ENCODE peak calls at places on chromosomes 4 and X, in eight cellular contexts. O is A549, H is transverse colon, W is K562, Q is GM12878, B is tibial nerve, N is sigmoid colon, U is ovary. A is an unnamed sample. For H3K4me1, the result is how much of the 10 kb centered on the place peaks cover.

GRCh38 chr4:123599920-123600394 is 203.4 kb downstream of the SPRY1 start:
- DNase-seq in O (no peak), U (peak), H (peak), Q (peak), N (peak), W (peak), B (peak), A (peak)

GRCh38 chrX:65705439-65705838 is 38.0 kb downstream of the MSN start:
- DNase-seq in O (no peak), Q (no peak), H (no peak), N (no peak), B (no peak), U (no peak), W (no peak), A (no peak)

GRCh38 chrX:53481093-53481492 is 46.9 kb upstream of the HSD17B10 start:
- DNase-seq in O (peak), N (no peak), U (no peak), W (peak), B (no peak), Q (no peak), H (peak), A (peak)

GRCh38 chr4:55125763-55126541 is 557 bp upstream of the KDR start:
- DNase-seq in O (no peak), N (no peak), W (no peak), B (no peak), H (no peak), Q (no peak), U (no peak), A (no peak)

GRCh38 chr4:84401669-84402068 is 97.4 kb downstream of the NKX6-1 start:
- DNase-seq in Q (no peak), O (no peak), B (no peak), N (no peak), U (no peak), W (no peak), H (no peak), A (no peak)

GRCh38 chr4:39480251-39480650 is 21.4 kb downstream of the LIAS start:
- DNase-seq in U (no peak), H (no peak), O (no peak), Q (no peak), W (no peak), N (no peak), B (no peak), A (no peak)

GRCh38 chr4:140048419-140049022 is 105.5 kb downstream of the MAML3 start:
- DNase-seq in H (no peak), O (no peak), B (no peak), Q (no peak), W (no peak), N (no peak), U (no peak), A (no peak)

GRCh38 chr4:103018391-103019318 is 850 bp downstream of the SLC9B1 start:
- DNase-seq in O (peak), Q (no peak), W (peak), H (peak), N (peak), U (peak), B (peak), A (no peak)

GRCh38 chr4:183532823-183533222 is 28.0 kb downstream of the ING2 start:
- DNase-seq in U (no peak), O (no peak), W (no peak), H (no peak), N (no peak), B (no peak), Q (no peak), A (no peak)

GRCh38 chr4:152415980-152416379 is 119.9 kb downstream of the FBXW7 start:
- DNase-seq in N (no peak), B (no peak), U (no peak), Q (no peak), O (no peak), W (no peak), H (no peak), A (no peak)

GRCh38 chrX:138897621-138898492 is 186.3 kb upstream of the FGF13 start:
- DNase-seq in Q (no peak), W (no peak), B (no peak), H (no peak), U (no peak), N (no peak), O (no peak), A (no peak)

GRCh38 chrX:92232182-92232581 is 453.0 kb downstream of the PCDH11X start:
- DNase-seq in U (no peak), O (no peak), B (no peak), W (no peak), Q (no peak), H (no peak), N (no peak), A (no peak)

GRCh38 chrX:45295587-45295986 is 94.9 kb upstream of the DIPK2B start:
- DNase-seq in U (no peak), O (no peak), N (no peak), W (no peak), B (no peak), Q (no peak), H (peak), A (no peak)

GRCh38 chr4:144594471-144594986 is 51.4 kb upstream of the HHIP start:
- DNase-seq in W (no peak), U (no peak), Q (no peak), O (no peak), B (no peak), N (no peak), H (no peak), A (no peak)

GRCh38 chr4:186105721-186106335 is 1.3 kb downstream of the FAM149A start:
- DNase-seq in N (no peak), W (no peak), Q (no peak), B (no peak), O (no peak), H (peak), U (no peak), A (no peak)

GRCh38 chrX:109966246-109966645 is 36.7 kb upstream of the TMEM164 start:
- DNase-seq in Q (no peak), B (no peak), U (no peak), N (no peak), H (no peak), O (no peak), W (no peak), A (no peak)

GRCh38 chrX:44462851-44463250 is 79.8 kb downstream of the FUNDC1 start:
- DNase-seq in N (no peak), Q (no peak), U (no peak), B (peak), O (no peak), H (no peak), W (no peak), A (no peak)

GRCh38 chrX:53265771-53266170 is 15.6 kb downstream of the IQSEC2 start:
- DNase-seq in H (no peak), B (no peak), Q (no peak), W (no peak), U (no peak), O (no peak), N (no peak), A (no peak)

GRCh38 chrX:122475306-122475705 is 708.8 kb upstream of the GRIA3 start:
- DNase-seq in Q (no peak), H (no peak), N (no peak), W (no peak), U (no peak), B (no peak), O (no peak), A (no peak)

GRCh38 chrX:23554304-23554703 is 113.0 kb upstream of the PRDX4 start:
- DNase-seq in Q (no peak), U (no peak), B (peak), H (no peak), N (no peak), W (peak), O (peak), A (no peak)

GRCh38 chr4:126860308-126860707 is 772.4 kb upstream of the INTU start:
- DNase-seq in U (no peak), Q (no peak), W (no peak), H (no peak), B (no peak), N (no peak), O (no peak), A (no peak)

GRCh38 chrX:84188320-84188834 is 378 bp upstream of the RPS6KA6 start:
- DNase-seq in O (peak), Q (no peak), W (no peak), U (peak), B (peak), H (peak), N (peak), A (peak)

GRCh38 chr4:109334129-109334528 is 31.7 kb upstream of the COL25A1 start:
- DNase-seq in W (no peak), B (no peak), H (no peak), Q (no peak), O (no peak), U (no peak), N (no peak), A (no peak)

GRCh38 chr4:150211821-150212445 is 133.7 kb downstream of the DCLK2 start:
- DNase-seq in N (no peak), U (no peak), Q (no peak), H (no peak), B (no peak), W (no peak), O (no peak), A (no peak)

GRCh38 chr4:125710766-125711165 is 396.0 kb downstream of the FAT4 start:
- DNase-seq in B (no peak), N (no peak), H (no peak), W (no peak), Q (no peak), U (no peak), O (no peak), A (no peak)

GRCh38 chr4:154389142-154389541 is 102.5 kb downstream of the DCHS2 start:
- DNase-seq in H (no peak), W (no peak), Q (no peak), B (no peak), O (no peak), U (no peak), N (no peak), A (no peak)

GRCh38 chrX:30301977-30302376 is 7.2 kb downstream of the NR0B1 start:
- DNase-seq in W (no peak), H (no peak), Q (no peak), O (no peak), B (no peak), U (no peak), N (no peak), A (no peak)

GRCh38 chr4:81827568-81828202 is 356.0 kb upstream of the RASGEF1B start:
- DNase-seq in U (no peak), W (no peak), O (no peak), Q (peak), H (no peak), N (no peak), B (no peak), A (no peak)

GRCh38 chrX:20712811-20713210 is 446.1 kb upstream of the RPS6KA3 start:
- DNase-seq in O (no peak), W (no peak), H (no peak), N (no peak), Q (no peak), B (no peak), U (no peak), A (no peak)

GRCh38 chrX:64394874-64395567 is at the start of gene MTMR8:
- DNase-seq in O (peak), U (peak), H (peak), W (peak), Q (peak), N (peak), B (peak), A (peak)

GRCh38 chr4:41209187-41209586 is 5.2 kb downstream of the APBB2 start:
- DNase-seq in H (peak), B (no peak), O (no peak), Q (no peak), N (no peak), W (no peak), U (no peak), A (peak)

GRCh38 chrX:103428525-103428924 is 52.2 kb downstream of the BEX3 start:
- DNase-seq in H (no peak), N (no peak), U (no peak), B (no peak), Q (no peak), W (no peak), O (no peak), A (no peak)

GRCh38 chr4:11165052-11165451 is 263.6 kb downstream of the HS3ST1 start:
- DNase-seq in N (no peak), Q (no peak), U (no peak), B (no peak), H (no peak), W (no peak), O (no peak), A (no peak)

GRCh38 chr4:11158971-11159370 is 269.7 kb downstream of the HS3ST1 start:
- DNase-seq in Q (no peak), U (no peak), H (no peak), W (no peak), B (no peak), N (no peak), O (no peak), A (no peak)

GRCh38 chr4:11160288-11160687 is 268.4 kb downstream of the HS3ST1 start:
- DNase-seq in W (no peak), O (no peak), B (no peak), H (no peak), N (no peak), U (no peak), Q (no peak), A (no peak)
- TF ChIP-seq EP300 in W (no peak), O (no peak), B (no peak), H (no peak), N (no peak), U (no peak), Q (no peak), A (no peak)

DNA sequence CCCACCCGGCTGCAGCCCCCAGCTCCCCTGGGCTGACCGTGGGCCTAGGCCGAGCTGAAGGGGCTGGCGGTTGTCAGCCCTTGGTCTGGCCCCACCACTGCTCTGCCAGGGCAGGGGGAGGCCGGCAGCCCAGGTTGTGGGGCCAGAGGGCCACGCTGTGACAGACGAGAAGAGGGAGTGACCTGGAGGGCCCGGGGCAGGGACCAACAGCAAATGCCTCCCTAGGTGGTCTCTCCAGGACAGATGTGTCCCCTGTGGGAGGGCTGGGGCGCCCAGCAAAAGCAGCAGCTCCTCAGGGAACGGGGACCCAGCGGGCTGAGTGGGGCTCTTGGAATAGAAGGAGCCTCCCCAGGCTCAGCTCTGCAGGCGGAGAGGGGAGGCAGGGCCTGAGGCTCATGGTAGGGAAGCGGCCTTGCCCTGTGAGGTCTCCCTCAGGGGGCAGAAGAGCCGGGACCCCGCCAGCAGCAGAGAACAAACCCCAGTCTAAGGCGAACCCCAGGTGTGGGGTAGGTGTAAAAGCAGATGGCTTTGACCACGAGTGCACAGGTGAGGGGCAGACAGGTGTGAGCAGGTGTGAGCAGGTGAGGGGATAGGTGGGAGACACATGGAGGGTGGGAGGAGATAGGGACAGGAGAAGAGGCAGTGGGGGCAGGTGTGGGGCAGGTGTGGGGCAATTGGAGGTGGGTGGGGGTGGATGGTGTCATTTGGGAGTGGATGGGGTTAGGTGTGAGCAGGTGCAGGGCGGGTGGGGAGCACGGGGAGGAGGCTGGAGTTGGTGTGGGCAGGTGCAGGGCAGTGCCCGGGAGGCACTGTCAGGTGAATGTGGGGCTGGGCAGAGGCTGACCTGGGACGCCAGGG is 34.1 kb upstream of the SPON2 start:
- DNase-seq in Q (no peak), U (peak), H (peak), B (no peak), W (no peak), N (peak), O (no peak), A (no peak)
- H3K4me1 ChIP-seq in Q (under half), U (under half), H (half or more), B (half or more), W (half or more), N (half or more), O (under half), A (half or more)

GRCh38 chrX:97374266-97374665 is 490.6 kb downstream of the RPA4 start:
- DNase-seq in Q (no peak), N (no peak), O (no peak), H (no peak), W (no peak), B (no peak), U (no peak), A (no peak)
- TF ChIP-seq EP300 in Q (no peak), N (no peak), O (no peak), H (no peak), W (no peak), B (no peak), U (no peak), A (no peak)

GRCh38 chr4:85919488-85919887 is 440.4 kb downstream of the MAPK10 start:
- DNase-seq in H (no peak), O (no peak), N (no peak), B (no peak), U (no peak), Q (no peak), W (no peak), A (no peak)

GRCh38 chr4:85928775-85929585 is 430.9 kb downstream of the MAPK10 start:
- DNase-seq in H (no peak), N (no peak), W (no peak), O (no peak), Q (peak), B (no peak), U (no peak), A (peak)

GRCh38 chr4:85929926-85930325 is 429.9 kb downstream of the MAPK10 start:
- DNase-seq in B (no peak), W (no peak), H (peak), U (no peak), N (no peak), O (no peak), Q (no peak), A (peak)

DNA sequence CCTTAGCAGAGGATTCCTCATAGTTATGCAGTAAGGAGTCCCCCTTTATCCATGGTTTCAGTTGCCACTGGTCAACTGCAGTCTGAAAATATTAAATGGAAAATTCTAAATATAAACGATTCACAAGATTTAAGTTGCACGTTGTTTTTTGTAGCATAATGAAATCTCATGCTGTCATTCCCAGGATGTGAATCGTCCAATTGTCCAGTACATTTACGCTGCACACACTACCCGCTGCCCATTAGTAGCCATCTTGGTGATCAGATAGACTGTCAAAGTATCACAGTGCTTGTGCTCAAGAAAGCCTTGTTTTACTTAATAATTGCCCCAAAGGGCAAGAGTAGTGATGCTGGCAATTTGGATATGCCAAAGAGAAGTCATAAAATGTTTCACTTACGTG is 434.8 kb downstream of the MAPK10 start:
- DNase-seq in B (no peak), H (no peak), Q (no peak), N (no peak), O (no peak), U (no peak), W (no peak), A (no peak)
- H3K4me1 ChIP-seq in B (under half), H (under half), Q (under half), N (under half), O (under half), U (under half), W (under half), A (under half)

GRCh38 chr4:95095352-95095974 is 337.7 kb downstream of the BMPR1B start:
- DNase-seq in B (no peak), W (no peak), N (no peak), Q (no peak), H (no peak), U (no peak), O (no peak), A (no peak)
- TF ChIP-seq EP300 in B (no peak), W (no peak), N (no peak), Q (no peak), H (no peak), U (no peak), O (no peak), A (no peak)

GRCh38 chr4:8188085-8188484 is 11.0 kb upstream of the SH3TC1 start:
- DNase-seq in N (no peak), H (no peak), U (no peak), Q (no peak), O (peak), W (no peak), B (no peak), A (no peak)

GRCh38 chr4:8188743-8189550 is 10.1 kb upstream of the SH3TC1 start:
- DNase-seq in W (no peak), N (no peak), H (no peak), O (no peak), Q (no peak), U (no peak), B (no peak), A (peak)

GRCh38 chr4:8185930-8186329 is 13.2 kb upstream of the SH3TC1 start:
- DNase-seq in N (no peak), B (no peak), O (no peak), W (no peak), U (no peak), H (no peak), Q (no peak), A (no peak)

GRCh38 chr4:8185280-8185679 is 13.8 kb upstream of the SH3TC1 start:
- DNase-seq in W (no peak), O (no peak), N (no peak), H (no peak), Q (no peak), U (no peak), B (peak), A (no peak)

DNA sequence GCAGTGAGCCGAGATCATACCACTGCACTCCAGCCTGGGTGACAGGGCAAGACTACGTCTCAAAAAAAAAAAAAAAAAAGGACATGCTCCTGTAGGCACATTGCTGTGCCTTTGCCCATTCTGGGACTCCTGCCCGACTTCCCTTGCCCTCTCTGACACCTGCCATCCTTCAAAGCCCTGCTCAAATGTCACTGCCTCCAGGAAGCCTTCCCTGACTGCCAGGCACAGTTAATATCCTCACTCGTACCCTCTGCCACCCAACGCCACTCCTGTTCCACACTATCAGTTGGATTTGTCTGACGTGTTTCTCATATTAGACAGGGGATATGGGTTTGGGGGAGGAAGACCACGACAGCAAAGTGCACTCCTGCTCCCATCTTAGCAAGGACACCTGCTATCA is 12.2 kb upstream of the SH3TC1 start:
- DNase-seq in W (no peak), B (no peak), U (no peak), H (no peak), N (no peak), O (no peak), Q (no peak), A (no peak)
- H3K4me1 ChIP-seq in W (under half), B (under half), U (under half), H (under half), N (under half), O (half or more), Q (under half), A (under half)